ENCODE peak calls at places on chromosomes 3 and 15, in four cellular contexts. S is A549, V is RWPE1, H is activated gamma-delta T cell treated with Interleukin-2 at 50 U/mL for 16 hours. K is an unnamed sample.

GRCh38 chr3:149902498-149903139 is 68.1 kb downstream of the PFN2 start:
- DNase-seq in S (no peak), V (no peak), H (no peak), K (no peak)

GRCh38 chr3:30112904-30113484 is 493.4 kb upstream of the TGFBR2 start:
- DNase-seq in S (peak), V (peak), H (no peak), K (peak)

GRCh38 chr3:127734754-127735473 is 62.2 kb downstream of the ABTB1 start:
- DNase-seq in S (no peak), V (peak), H (no peak), K (peak)

GRCh38 chr15:73637527-73637926 is 4.3 kb upstream of the NPTN start:
- DNase-seq in S (no peak), V (no peak), H (no peak), K (no peak)

GRCh38 chr3:48504051-48504946 is at the start of gene SHISA5:
- DNase-seq in S (no peak), V (no peak), H (peak), K (peak)

GRCh38 chr3:52182691-52183090 is 15.3 kb upstream of the ALAS1 start:
- DNase-seq in S (no peak), V (no peak), H (no peak), K (no peak)

GRCh38 chr15:98903377-98904018 is 104.1 kb downstream of the PGPEP1L start:
- DNase-seq in S (peak), V (peak), H (no peak), K (peak)

GRCh38 chr15:92000709-92001108 is 147.2 kb downstream of the SLCO3A1 start:
- DNase-seq in S (no peak), V (no peak), H (no peak), K (no peak)

GRCh38 chr3:172256101-172256687 is 192.1 kb downstream of the GHSR start:
- DNase-seq in S (no peak), V (no peak), H (no peak), K (no peak)

GRCh38 chr15:80480171-80480811 is 76.1 kb downstream of the ARNT2 start:
- DNase-seq in S (no peak), V (no peak), H (no peak), K (no peak)

GRCh38 chr3:81709606-81710005 is 51.8 kb downstream of the GBE1 start:
- DNase-seq in S (no peak), V (no peak), H (no peak), K (no peak)

GRCh38 chr15:93035953-93036810 is 52.8 kb downstream of the RGMA start:
- DNase-seq in S (peak), V (no peak), H (peak), K (peak)

K was measured in epithelial cell of esophagus.